ENCODE peak calls at places on chromosomes 12 and 14, in nine cellular contexts. One of them, this sample, is unnamed.

GRCh38 chr12:105783983-105784947 is 354.5 kb downstream of the NUAK1 start:
- DNase-seq in fibroblast of the conjunctiva: no peak
- DNase-seq in NCI-H2029 treated with DMSO at 0.1 percent for 48 hours: no peak
- DNase-seq in activated CD4-positive, alpha-beta T cell treated with anti-CD3 and anti-CD28 coated beads for 1 hour: no peak
- DNase-seq in activated T-helper 9 cell treated with anti-CD3 and anti-CD28 coated beads, Interleukin-2, amount 50 U/mL, for 16 hours: no peak
- DNase-seq in H4: no peak
- DNase-seq in cardiac muscle cell: no peak
- DNase-seq in midbrain: peak; percentile 8
- DNase-seq in stimulated activated naive CD8-positive, alpha-beta T cell treated with anti-CD3 and anti-CD28 coated beads, Interleukin-15, amount 100 ng/mL, for 72 hours: no peak
- DNase-seq in this sample: no peak

GRCh38 chr14:37045340-37046061 is 126.9 kb downstream of the SLC25A21 start:
- DNase-seq in fibroblast of the conjunctiva: no peak
- DNase-seq in NCI-H2029 treated with DMSO at 0.1 percent for 48 hours: no peak
- DNase-seq in activated CD4-positive, alpha-beta T cell treated with anti-CD3 and anti-CD28 coated beads for 1 hour: no peak
- DNase-seq in activated T-helper 9 cell treated with anti-CD3 and anti-CD28 coated beads, Interleukin-2, amount 50 U/mL, for 16 hours: no peak
- DNase-seq in H4: no peak
- DNase-seq in cardiac muscle cell: no peak
- DNase-seq in midbrain: no peak
- DNase-seq in stimulated activated naive CD8-positive, alpha-beta T cell treated with anti-CD3 and anti-CD28 coated beads, Interleukin-15, amount 100 ng/mL, for 72 hours: no peak
- DNase-seq in this sample: no peak

GRCh38 chr14:86961106-86961716 is 1031.8 kb downstream of the GALC start:
- DNase-seq in fibroblast of the conjunctiva: no peak
- DNase-seq in NCI-H2029 treated with DMSO at 0.1 percent for 48 hours: no peak
- DNase-seq in activated CD4-positive, alpha-beta T cell treated with anti-CD3 and anti-CD28 coated beads for 1 hour: no peak
- DNase-seq in activated T-helper 9 cell treated with anti-CD3 and anti-CD28 coated beads, Interleukin-2, amount 50 U/mL, for 16 hours: no peak
- DNase-seq in H4: peak; percentile 4
- DNase-seq in cardiac muscle cell: no peak
- DNase-seq in midbrain: no peak
- DNase-seq in stimulated activated naive CD8-positive, alpha-beta T cell treated with anti-CD3 and anti-CD28 coated beads, Interleukin-15, amount 100 ng/mL, for 72 hours: no peak
- DNase-seq in this sample: no peak

GRCh38 chr14:95253039-95253620 is 66.6 kb downstream of the CLMN start:
- DNase-seq in fibroblast of the conjunctiva: no peak
- DNase-seq in NCI-H2029 treated with DMSO at 0.1 percent for 48 hours: no peak
- DNase-seq in activated CD4-positive, alpha-beta T cell treated with anti-CD3 and anti-CD28 coated beads for 1 hour: no peak
- DNase-seq in activated T-helper 9 cell treated with anti-CD3 and anti-CD28 coated beads, Interleukin-2, amount 50 U/mL, for 16 hours: no peak
- DNase-seq in H4: no peak
- DNase-seq in cardiac muscle cell: no peak
- DNase-seq in midbrain: no peak
- DNase-seq in stimulated activated naive CD8-positive, alpha-beta T cell treated with anti-CD3 and anti-CD28 coated beads, Interleukin-15, amount 100 ng/mL, for 72 hours: no peak
- DNase-seq in this sample: no peak

GRCh38 chr14:69086537-69086936 is 66.4 kb downstream of the DCAF5 start:
- DNase-seq in fibroblast of the conjunctiva: no peak
- DNase-seq in NCI-H2029 treated with DMSO at 0.1 percent for 48 hours: no peak
- DNase-seq in activated CD4-positive, alpha-beta T cell treated with anti-CD3 and anti-CD28 coated beads for 1 hour: no peak
- DNase-seq in activated T-helper 9 cell treated with anti-CD3 and anti-CD28 coated beads, Interleukin-2, amount 50 U/mL, for 16 hours: no peak
- DNase-seq in H4: no peak
- DNase-seq in cardiac muscle cell: no peak
- DNase-seq in midbrain: no peak
- DNase-seq in stimulated activated naive CD8-positive, alpha-beta T cell treated with anti-CD3 and anti-CD28 coated beads, Interleukin-15, amount 100 ng/mL, for 72 hours: no peak
- DNase-seq in this sample: no peak

GRCh38 chr14:42556551-42556950 is 949.9 kb downstream of the LRFN5 start:
- DNase-seq in fibroblast of the conjunctiva: no peak
- DNase-seq in NCI-H2029 treated with DMSO at 0.1 percent for 48 hours: no peak
- DNase-seq in activated CD4-positive, alpha-beta T cell treated with anti-CD3 and anti-CD28 coated beads for 1 hour: no peak
- DNase-seq in activated T-helper 9 cell treated with anti-CD3 and anti-CD28 coated beads, Interleukin-2, amount 50 U/mL, for 16 hours: no peak
- DNase-seq in H4: no peak
- DNase-seq in cardiac muscle cell: no peak
- DNase-seq in midbrain: no peak
- DNase-seq in stimulated activated naive CD8-positive, alpha-beta T cell treated with anti-CD3 and anti-CD28 coated beads, Interleukin-15, amount 100 ng/mL, for 72 hours: no peak
- DNase-seq in this sample: no peak

GRCh38 chr12:69470189-69471094 is at the start of gene FRS2:
- DNase-seq in fibroblast of the conjunctiva: peak; percentile 82
- DNase-seq in NCI-H2029 treated with DMSO at 0.1 percent for 48 hours: peak; percentile 66
- DNase-seq in activated CD4-positive, alpha-beta T cell treated with anti-CD3 and anti-CD28 coated beads for 1 hour: peak; percentile 69
- DNase-seq in activated T-helper 9 cell treated with anti-CD3 and anti-CD28 coated beads, Interleukin-2, amount 50 U/mL, for 16 hours: peak; percentile 76
- DNase-seq in H4: peak; percentile 78
- DNase-seq in cardiac muscle cell: peak; percentile 94
- DNase-seq in midbrain: peak; percentile 96
- DNase-seq in stimulated activated naive CD8-positive, alpha-beta T cell treated with anti-CD3 and anti-CD28 coated beads, Interleukin-15, amount 100 ng/mL, for 72 hours: peak; percentile 86
- DNase-seq in this sample: peak; percentile 75

GRCh38 chr12:34294671-34295365 is 272.5 kb downstream of the ALG10 start:
- DNase-seq in fibroblast of the conjunctiva: no peak
- DNase-seq in NCI-H2029 treated with DMSO at 0.1 percent for 48 hours: no peak
- DNase-seq in activated CD4-positive, alpha-beta T cell treated with anti-CD3 and anti-CD28 coated beads for 1 hour: no peak
- DNase-seq in activated T-helper 9 cell treated with anti-CD3 and anti-CD28 coated beads, Interleukin-2, amount 50 U/mL, for 16 hours: no peak
- DNase-seq in H4: no peak
- DNase-seq in cardiac muscle cell: no peak
- DNase-seq in midbrain: no peak
- DNase-seq in stimulated activated naive CD8-positive, alpha-beta T cell treated with anti-CD3 and anti-CD28 coated beads, Interleukin-15, amount 100 ng/mL, for 72 hours: no peak
- DNase-seq in this sample: no peak

GRCh38 chr12:40775681-40776080 is 83.4 kb downstream of the CNTN1 start:
- DNase-seq in fibroblast of the conjunctiva: no peak
- DNase-seq in NCI-H2029 treated with DMSO at 0.1 percent for 48 hours: no peak
- DNase-seq in activated CD4-positive, alpha-beta T cell treated with anti-CD3 and anti-CD28 coated beads for 1 hour: no peak
- DNase-seq in activated T-helper 9 cell treated with anti-CD3 and anti-CD28 coated beads, Interleukin-2, amount 50 U/mL, for 16 hours: no peak
- DNase-seq in H4: no peak
- DNase-seq in cardiac muscle cell: no peak
- DNase-seq in midbrain: no peak
- DNase-seq in stimulated activated naive CD8-positive, alpha-beta T cell treated with anti-CD3 and anti-CD28 coated beads, Interleukin-15, amount 100 ng/mL, for 72 hours: no peak
- DNase-seq in this sample: no peak

GRCh38 chr12:47811581-47812484 is 7.9 kb downstream of the HDAC7 start:
- DNase-seq in fibroblast of the conjunctiva: peak; percentile 66
- DNase-seq in NCI-H2029 treated with DMSO at 0.1 percent for 48 hours: no peak
- DNase-seq in activated CD4-positive, alpha-beta T cell treated with anti-CD3 and anti-CD28 coated beads for 1 hour: no peak
- DNase-seq in activated T-helper 9 cell treated with anti-CD3 and anti-CD28 coated beads, Interleukin-2, amount 50 U/mL, for 16 hours: no peak
- DNase-seq in H4: no peak
- DNase-seq in cardiac muscle cell: peak; percentile 86
- DNase-seq in midbrain: no peak
- DNase-seq in stimulated activated naive CD8-positive, alpha-beta T cell treated with anti-CD3 and anti-CD28 coated beads, Interleukin-15, amount 100 ng/mL, for 72 hours: no peak
- DNase-seq in this sample: no peak

GRCh38 chr14:30210630-30211029 is 283.0 kb upstream of the PRKD1 start:
- DNase-seq in fibroblast of the conjunctiva: no peak
- DNase-seq in NCI-H2029 treated with DMSO at 0.1 percent for 48 hours: no peak
- DNase-seq in activated CD4-positive, alpha-beta T cell treated with anti-CD3 and anti-CD28 coated beads for 1 hour: no peak
- DNase-seq in activated T-helper 9 cell treated with anti-CD3 and anti-CD28 coated beads, Interleukin-2, amount 50 U/mL, for 16 hours: no peak
- DNase-seq in H4: no peak
- DNase-seq in cardiac muscle cell: peak; percentile 35
- DNase-seq in midbrain: no peak
- DNase-seq in stimulated activated naive CD8-positive, alpha-beta T cell treated with anti-CD3 and anti-CD28 coated beads, Interleukin-15, amount 100 ng/mL, for 72 hours: no peak
- DNase-seq in this sample: no peak

GRCh38 chr12:119693006-119693405 is 25.1 kb downstream of the PRKAB1 start:
- DNase-seq in fibroblast of the conjunctiva: peak; percentile 60
- DNase-seq in NCI-H2029 treated with DMSO at 0.1 percent for 48 hours: peak; percentile 94
- DNase-seq in activated CD4-positive, alpha-beta T cell treated with anti-CD3 and anti-CD28 coated beads for 1 hour: no peak
- DNase-seq in activated T-helper 9 cell treated with anti-CD3 and anti-CD28 coated beads, Interleukin-2, amount 50 U/mL, for 16 hours: no peak
- DNase-seq in H4: peak; percentile 90
- DNase-seq in cardiac muscle cell: peak; percentile 98
- DNase-seq in midbrain: no peak
- DNase-seq in stimulated activated naive CD8-positive, alpha-beta T cell treated with anti-CD3 and anti-CD28 coated beads, Interleukin-15, amount 100 ng/mL, for 72 hours: no peak
- DNase-seq in this sample: no peak

GRCh38 chr12:94553130-94553519 is 93.5 kb upstream of the CEP83 start:
- DNase-seq in fibroblast of the conjunctiva: peak; percentile 53
- DNase-seq in NCI-H2029 treated with DMSO at 0.1 percent for 48 hours: no peak
- DNase-seq in activated CD4-positive, alpha-beta T cell treated with anti-CD3 and anti-CD28 coated beads for 1 hour: no peak
- DNase-seq in activated T-helper 9 cell treated with anti-CD3 and anti-CD28 coated beads, Interleukin-2, amount 50 U/mL, for 16 hours: no peak
- DNase-seq in H4: peak; percentile 69
- DNase-seq in cardiac muscle cell: peak; percentile 89
- DNase-seq in midbrain: peak; percentile 77
- DNase-seq in stimulated activated naive CD8-positive, alpha-beta T cell treated with anti-CD3 and anti-CD28 coated beads, Interleukin-15, amount 100 ng/mL, for 72 hours: no peak
- DNase-seq in this sample: no peak

GRCh38 chr12:25242981-25243764 is 7.6 kb downstream of the KRAS start:
- DNase-seq in fibroblast of the conjunctiva: no peak
- DNase-seq in NCI-H2029 treated with DMSO at 0.1 percent for 48 hours: no peak
- DNase-seq in activated CD4-positive, alpha-beta T cell treated with anti-CD3 and anti-CD28 coated beads for 1 hour: no peak
- DNase-seq in activated T-helper 9 cell treated with anti-CD3 and anti-CD28 coated beads, Interleukin-2, amount 50 U/mL, for 16 hours: no peak
- DNase-seq in H4: no peak
- DNase-seq in cardiac muscle cell: peak; percentile 46
- DNase-seq in midbrain: no peak
- DNase-seq in stimulated activated naive CD8-positive, alpha-beta T cell treated with anti-CD3 and anti-CD28 coated beads, Interleukin-15, amount 100 ng/mL, for 72 hours: no peak
- DNase-seq in this sample: no peak

GRCh38 chr12:59444932-59445331 is 150.9 kb upstream of the SLC16A7 start:
- DNase-seq in fibroblast of the conjunctiva: no peak
- DNase-seq in NCI-H2029 treated with DMSO at 0.1 percent for 48 hours: no peak
- DNase-seq in activated CD4-positive, alpha-beta T cell treated with anti-CD3 and anti-CD28 coated beads for 1 hour: no peak
- DNase-seq in activated T-helper 9 cell treated with anti-CD3 and anti-CD28 coated beads, Interleukin-2, amount 50 U/mL, for 16 hours: no peak
- DNase-seq in H4: no peak
- DNase-seq in cardiac muscle cell: peak; percentile 44
- DNase-seq in midbrain: no peak
- DNase-seq in stimulated activated naive CD8-positive, alpha-beta T cell treated with anti-CD3 and anti-CD28 coated beads, Interleukin-15, amount 100 ng/mL, for 72 hours: no peak
- DNase-seq in this sample: no peak

GRCh38 chr14:63938198-63939005 is 85.6 kb downstream of the SYNE2 start:
- DNase-seq in fibroblast of the conjunctiva: no peak
- DNase-seq in NCI-H2029 treated with DMSO at 0.1 percent for 48 hours: no peak
- DNase-seq in activated CD4-positive, alpha-beta T cell treated with anti-CD3 and anti-CD28 coated beads for 1 hour: no peak
- DNase-seq in activated T-helper 9 cell treated with anti-CD3 and anti-CD28 coated beads, Interleukin-2, amount 50 U/mL, for 16 hours: no peak
- DNase-seq in H4: no peak
- DNase-seq in cardiac muscle cell: peak; percentile 25
- DNase-seq in midbrain: no peak
- DNase-seq in stimulated activated naive CD8-positive, alpha-beta T cell treated with anti-CD3 and anti-CD28 coated beads, Interleukin-15, amount 100 ng/mL, for 72 hours: peak; percentile 68
- DNase-seq in this sample: no peak

GRCh38 chr14:89924224-89924623 is 30.3 kb downstream of the EFCAB11 start:
- DNase-seq in fibroblast of the conjunctiva: no peak
- DNase-seq in NCI-H2029 treated with DMSO at 0.1 percent for 48 hours: no peak
- DNase-seq in activated CD4-positive, alpha-beta T cell treated with anti-CD3 and anti-CD28 coated beads for 1 hour: no peak
- DNase-seq in activated T-helper 9 cell treated with anti-CD3 and anti-CD28 coated beads, Interleukin-2, amount 50 U/mL, for 16 hours: no peak
- DNase-seq in H4: no peak
- DNase-seq in cardiac muscle cell: no peak
- DNase-seq in midbrain: peak; percentile 13
- DNase-seq in stimulated activated naive CD8-positive, alpha-beta T cell treated with anti-CD3 and anti-CD28 coated beads, Interleukin-15, amount 100 ng/mL, for 72 hours: no peak
- DNase-seq in this sample: no peak

GRCh38 chr12:13896063-13896626 is 85.3 kb downstream of the GRIN2B start:
- DNase-seq in fibroblast of the conjunctiva: no peak
- DNase-seq in NCI-H2029 treated with DMSO at 0.1 percent for 48 hours: no peak
- DNase-seq in activated CD4-positive, alpha-beta T cell treated with anti-CD3 and anti-CD28 coated beads for 1 hour: no peak
- DNase-seq in activated T-helper 9 cell treated with anti-CD3 and anti-CD28 coated beads, Interleukin-2, amount 50 U/mL, for 16 hours: no peak
- DNase-seq in H4: no peak
- DNase-seq in cardiac muscle cell: no peak
- DNase-seq in midbrain: no peak
- DNase-seq in stimulated activated naive CD8-positive, alpha-beta T cell treated with anti-CD3 and anti-CD28 coated beads, Interleukin-15, amount 100 ng/mL, for 72 hours: no peak
- DNase-seq in this sample: no peak

GRCh38 chr14:72573725-72574426 is 320.0 kb downstream of the DPF3 start:
- DNase-seq in fibroblast of the conjunctiva: no peak
- DNase-seq in NCI-H2029 treated with DMSO at 0.1 percent for 48 hours: no peak
- DNase-seq in activated CD4-positive, alpha-beta T cell treated with anti-CD3 and anti-CD28 coated beads for 1 hour: no peak
- DNase-seq in activated T-helper 9 cell treated with anti-CD3 and anti-CD28 coated beads, Interleukin-2, amount 50 U/mL, for 16 hours: no peak
- DNase-seq in H4: no peak
- DNase-seq in cardiac muscle cell: no peak
- DNase-seq in midbrain: peak; percentile 3
- DNase-seq in stimulated activated naive CD8-positive, alpha-beta T cell treated with anti-CD3 and anti-CD28 coated beads, Interleukin-15, amount 100 ng/mL, for 72 hours: no peak
- DNase-seq in this sample: no peak

GRCh38 chr12:6825398-6826124 is 2.6 kb upstream of the P3H3 start:
- DNase-seq in fibroblast of the conjunctiva: peak; percentile 80
- DNase-seq in NCI-H2029 treated with DMSO at 0.1 percent for 48 hours: peak; percentile 40
- DNase-seq in activated CD4-positive, alpha-beta T cell treated with anti-CD3 and anti-CD28 coated beads for 1 hour: peak; percentile 71
- DNase-seq in activated T-helper 9 cell treated with anti-CD3 and anti-CD28 coated beads, Interleukin-2, amount 50 U/mL, for 16 hours: peak; percentile 69
- DNase-seq in H4: peak; percentile 70
- DNase-seq in cardiac muscle cell: peak; percentile 89
- DNase-seq in midbrain: peak; percentile 89
- DNase-seq in stimulated activated naive CD8-positive, alpha-beta T cell treated with anti-CD3 and anti-CD28 coated beads, Interleukin-15, amount 100 ng/mL, for 72 hours: peak; percentile 80
- DNase-seq in this sample: peak; percentile 92

GRCh38 chr12:108637222-108637621 is 3.5 kb upstream of the SELPLG start:
- DNase-seq in fibroblast of the conjunctiva: no peak
- DNase-seq in NCI-H2029 treated with DMSO at 0.1 percent for 48 hours: no peak
- DNase-seq in activated CD4-positive, alpha-beta T cell treated with anti-CD3 and anti-CD28 coated beads for 1 hour: no peak
- DNase-seq in activated T-helper 9 cell treated with anti-CD3 and anti-CD28 coated beads, Interleukin-2, amount 50 U/mL, for 16 hours: no peak
- DNase-seq in H4: no peak
- DNase-seq in cardiac muscle cell: no peak
- DNase-seq in midbrain: no peak
- DNase-seq in stimulated activated naive CD8-positive, alpha-beta T cell treated with anti-CD3 and anti-CD28 coated beads, Interleukin-15, amount 100 ng/mL, for 72 hours: no peak
- DNase-seq in this sample: no peak

GRCh38 chr12:32921397-32921796 is 24.8 kb upstream of the PKP2 start:
- DNase-seq in fibroblast of the conjunctiva: peak; percentile 27
- DNase-seq in NCI-H2029 treated with DMSO at 0.1 percent for 48 hours: no peak
- DNase-seq in activated CD4-positive, alpha-beta T cell treated with anti-CD3 and anti-CD28 coated beads for 1 hour: no peak
- DNase-seq in activated T-helper 9 cell treated with anti-CD3 and anti-CD28 coated beads, Interleukin-2, amount 50 U/mL, for 16 hours: no peak
- DNase-seq in H4: no peak
- DNase-seq in cardiac muscle cell: peak; percentile 18
- DNase-seq in midbrain: no peak
- DNase-seq in stimulated activated naive CD8-positive, alpha-beta T cell treated with anti-CD3 and anti-CD28 coated beads, Interleukin-15, amount 100 ng/mL, for 72 hours: no peak
- DNase-seq in this sample: no peak

GRCh38 chr12:130222519-130223255 is 60.4 kb downstream of the FZD10 start:
- DNase-seq in fibroblast of the conjunctiva: no peak
- DNase-seq in NCI-H2029 treated with DMSO at 0.1 percent for 48 hours: no peak
- DNase-seq in activated CD4-positive, alpha-beta T cell treated with anti-CD3 and anti-CD28 coated beads for 1 hour: no peak
- DNase-seq in activated T-helper 9 cell treated with anti-CD3 and anti-CD28 coated beads, Interleukin-2, amount 50 U/mL, for 16 hours: no peak
- DNase-seq in H4: no peak
- DNase-seq in cardiac muscle cell: no peak
- DNase-seq in midbrain: no peak
- DNase-seq in stimulated activated naive CD8-positive, alpha-beta T cell treated with anti-CD3 and anti-CD28 coated beads, Interleukin-15, amount 100 ng/mL, for 72 hours: no peak
- DNase-seq in this sample: no peak

GRCh38 chr14:100416921-100417451 is 93.8 kb downstream of the SLC25A47 start:
- DNase-seq in fibroblast of the conjunctiva: no peak
- DNase-seq in NCI-H2029 treated with DMSO at 0.1 percent for 48 hours: no peak
- DNase-seq in activated CD4-positive, alpha-beta T cell treated with anti-CD3 and anti-CD28 coated beads for 1 hour: no peak
- DNase-seq in activated T-helper 9 cell treated with anti-CD3 and anti-CD28 coated beads, Interleukin-2, amount 50 U/mL, for 16 hours: no peak
- DNase-seq in H4: no peak
- DNase-seq in cardiac muscle cell: no peak
- DNase-seq in midbrain: no peak
- DNase-seq in stimulated activated naive CD8-positive, alpha-beta T cell treated with anti-CD3 and anti-CD28 coated beads, Interleukin-15, amount 100 ng/mL, for 72 hours: no peak
- DNase-seq in this sample: no peak

GRCh38 chr12:87820524-87821194 is 208.5 kb downstream of the C12orf50 start:
- DNase-seq in fibroblast of the conjunctiva: no peak
- DNase-seq in NCI-H2029 treated with DMSO at 0.1 percent for 48 hours: no peak
- DNase-seq in activated CD4-positive, alpha-beta T cell treated with anti-CD3 and anti-CD28 coated beads for 1 hour: no peak
- DNase-seq in activated T-helper 9 cell treated with anti-CD3 and anti-CD28 coated beads, Interleukin-2, amount 50 U/mL, for 16 hours: no peak
- DNase-seq in H4: peak; percentile 28
- DNase-seq in cardiac muscle cell: peak; percentile 63
- DNase-seq in midbrain: no peak
- DNase-seq in stimulated activated naive CD8-positive, alpha-beta T cell treated with anti-CD3 and anti-CD28 coated beads, Interleukin-15, amount 100 ng/mL, for 72 hours: no peak
- DNase-seq in this sample: no peak

GRCh38 chr14:96554315-96554910 is 52.2 kb downstream of the PAPOLA start:
- DNase-seq in fibroblast of the conjunctiva: no peak
- DNase-seq in NCI-H2029 treated with DMSO at 0.1 percent for 48 hours: no peak
- DNase-seq in activated CD4-positive, alpha-beta T cell treated with anti-CD3 and anti-CD28 coated beads for 1 hour: no peak
- DNase-seq in activated T-helper 9 cell treated with anti-CD3 and anti-CD28 coated beads, Interleukin-2, amount 50 U/mL, for 16 hours: no peak
- DNase-seq in H4: no peak
- DNase-seq in cardiac muscle cell: no peak
- DNase-seq in midbrain: no peak
- DNase-seq in stimulated activated naive CD8-positive, alpha-beta T cell treated with anti-CD3 and anti-CD28 coated beads, Interleukin-15, amount 100 ng/mL, for 72 hours: no peak
- DNase-seq in this sample: no peak

GRCh38 chr14:96867634-96868033 is 70.5 kb downstream of the VRK1 start:
- DNase-seq in fibroblast of the conjunctiva: no peak
- DNase-seq in NCI-H2029 treated with DMSO at 0.1 percent for 48 hours: no peak
- DNase-seq in activated CD4-positive, alpha-beta T cell treated with anti-CD3 and anti-CD28 coated beads for 1 hour: no peak
- DNase-seq in activated T-helper 9 cell treated with anti-CD3 and anti-CD28 coated beads, Interleukin-2, amount 50 U/mL, for 16 hours: no peak
- DNase-seq in H4: no peak
- DNase-seq in cardiac muscle cell: no peak
- DNase-seq in midbrain: no peak
- DNase-seq in stimulated activated naive CD8-positive, alpha-beta T cell treated with anti-CD3 and anti-CD28 coated beads, Interleukin-15, amount 100 ng/mL, for 72 hours: no peak
- DNase-seq in this sample: no peak

GRCh38 chr12:46832084-46832704 is 6.4 kb upstream of the SLC38A4 start:
- DNase-seq in fibroblast of the conjunctiva: no peak
- DNase-seq in NCI-H2029 treated with DMSO at 0.1 percent for 48 hours: peak; percentile 7
- DNase-seq in activated CD4-positive, alpha-beta T cell treated with anti-CD3 and anti-CD28 coated beads for 1 hour: no peak
- DNase-seq in activated T-helper 9 cell treated with anti-CD3 and anti-CD28 coated beads, Interleukin-2, amount 50 U/mL, for 16 hours: no peak
- DNase-seq in H4: no peak
- DNase-seq in cardiac muscle cell: no peak
- DNase-seq in midbrain: no peak
- DNase-seq in stimulated activated naive CD8-positive, alpha-beta T cell treated with anti-CD3 and anti-CD28 coated beads, Interleukin-15, amount 100 ng/mL, for 72 hours: no peak
- DNase-seq in this sample: no peak

GRCh38 chr12:108734200-108734906 is 3.0 kb upstream of the CORO1C start:
- DNase-seq in fibroblast of the conjunctiva: no peak
- DNase-seq in NCI-H2029 treated with DMSO at 0.1 percent for 48 hours: no peak
- DNase-seq in activated CD4-positive, alpha-beta T cell treated with anti-CD3 and anti-CD28 coated beads for 1 hour: no peak
- DNase-seq in activated T-helper 9 cell treated with anti-CD3 and anti-CD28 coated beads, Interleukin-2, amount 50 U/mL, for 16 hours: no peak
- DNase-seq in H4: peak; percentile 80
- DNase-seq in cardiac muscle cell: peak; percentile 79
- DNase-seq in midbrain: no peak
- DNase-seq in stimulated activated naive CD8-positive, alpha-beta T cell treated with anti-CD3 and anti-CD28 coated beads, Interleukin-15, amount 100 ng/mL, for 72 hours: no peak
- DNase-seq in this sample: no peak

GRCh38 chr12:1595026-1595561 is 713 bp upstream of the FBXL14 start:
- DNase-seq in fibroblast of the conjunctiva: no peak
- DNase-seq in NCI-H2029 treated with DMSO at 0.1 percent for 48 hours: no peak
- DNase-seq in activated CD4-positive, alpha-beta T cell treated with anti-CD3 and anti-CD28 coated beads for 1 hour: no peak
- DNase-seq in activated T-helper 9 cell treated with anti-CD3 and anti-CD28 coated beads, Interleukin-2, amount 50 U/mL, for 16 hours: no peak
- DNase-seq in H4: no peak
- DNase-seq in cardiac muscle cell: peak; percentile 44
- DNase-seq in midbrain: peak; percentile 71
- DNase-seq in stimulated activated naive CD8-positive, alpha-beta T cell treated with anti-CD3 and anti-CD28 coated beads, Interleukin-15, amount 100 ng/mL, for 72 hours: no peak
- DNase-seq in this sample: no peak

GRCh38 chr14:50943261-50943942 is 881 bp downstream of the PYGL start:
- DNase-seq in fibroblast of the conjunctiva: no peak
- DNase-seq in NCI-H2029 treated with DMSO at 0.1 percent for 48 hours: no peak
- DNase-seq in activated CD4-positive, alpha-beta T cell treated with anti-CD3 and anti-CD28 coated beads for 1 hour: no peak
- DNase-seq in activated T-helper 9 cell treated with anti-CD3 and anti-CD28 coated beads, Interleukin-2, amount 50 U/mL, for 16 hours: no peak
- DNase-seq in H4: no peak
- DNase-seq in cardiac muscle cell: peak; percentile 81
- DNase-seq in midbrain: no peak
- DNase-seq in stimulated activated naive CD8-positive, alpha-beta T cell treated with anti-CD3 and anti-CD28 coated beads, Interleukin-15, amount 100 ng/mL, for 72 hours: no peak
- DNase-seq in this sample: no peak

This sample was measured in stimulated activated CD4-positive, alpha-beta T cell treated with anti-CD3 and anti-CD28 coated beads, Interleukin-2, amount 100 ng/mL, for 48 hours.